ENCODE peak calls at places on chromosomes 11 and 22, in six cellular contexts. One of them, this sample, is unnamed.

GRCh38 chr22:11627798-11628650 is 3900.0 kb upstream of the OR11H1 start:
- DNase-seq in hepatic stellate cell: no peak
- DNase-seq in activated CD8-positive, alpha-beta T cell treated with anti-CD3 and anti-CD28 coated beads for 36 hours: no peak
- DNase-seq in CD8-positive, alpha-beta T cell: no peak
- DNase-seq in ascending aorta: no peak
- DNase-seq in AG09309: no peak
- DNase-seq in this sample: no peak

GRCh38 chr22:30890689-30891442 is 77.7 kb downstream of the MORC2 start:
- DNase-seq in hepatic stellate cell: peak; percentile 76
- DNase-seq in activated CD8-positive, alpha-beta T cell treated with anti-CD3 and anti-CD28 coated beads for 36 hours: peak; percentile 52
- DNase-seq in CD8-positive, alpha-beta T cell: no peak
- DNase-seq in ascending aorta: no peak
- DNase-seq in AG09309: no peak
- DNase-seq in this sample: no peak

GRCh38 chr11:119100246-119100959 is 1.2 kb downstream of the DPAGT1 start:
- DNase-seq in hepatic stellate cell: peak; percentile 51
- DNase-seq in activated CD8-positive, alpha-beta T cell treated with anti-CD3 and anti-CD28 coated beads for 36 hours: no peak
- DNase-seq in CD8-positive, alpha-beta T cell: no peak
- DNase-seq in ascending aorta: no peak
- DNase-seq in AG09309: no peak
- DNase-seq in this sample: no peak

GRCh38 chr11:6576471-6577373 is 26.7 kb downstream of the RRP8 start:
- DNase-seq in hepatic stellate cell: no peak
- DNase-seq in activated CD8-positive, alpha-beta T cell treated with anti-CD3 and anti-CD28 coated beads for 36 hours: no peak
- DNase-seq in CD8-positive, alpha-beta T cell: no peak
- DNase-seq in ascending aorta: no peak
- DNase-seq in AG09309: peak; percentile 65
- DNase-seq in this sample: no peak

GRCh38 chr11:74123008-74123448 is 47.8 kb downstream of the C2CD3 start:
- DNase-seq in hepatic stellate cell: peak; percentile 23
- DNase-seq in activated CD8-positive, alpha-beta T cell treated with anti-CD3 and anti-CD28 coated beads for 36 hours: no peak
- DNase-seq in CD8-positive, alpha-beta T cell: no peak
- DNase-seq in ascending aorta: no peak
- DNase-seq in AG09309: no peak
- DNase-seq in this sample: no peak

GRCh38 chr11:93330446-93330984 is at the start of gene DEUP1:
- DNase-seq in hepatic stellate cell: no peak
- DNase-seq in activated CD8-positive, alpha-beta T cell treated with anti-CD3 and anti-CD28 coated beads for 36 hours: peak; percentile 25
- DNase-seq in CD8-positive, alpha-beta T cell: no peak
- DNase-seq in ascending aorta: no peak
- DNase-seq in AG09309: no peak
- DNase-seq in this sample: no peak

GRCh38 chr11:64223001-64223651 is 2.9 kb downstream of the TRPT1 start:
- DNase-seq in hepatic stellate cell: no peak
- DNase-seq in activated CD8-positive, alpha-beta T cell treated with anti-CD3 and anti-CD28 coated beads for 36 hours: no peak
- DNase-seq in CD8-positive, alpha-beta T cell: no peak
- DNase-seq in ascending aorta: no peak
- DNase-seq in AG09309: no peak
- DNase-seq in this sample: no peak

GRCh38 chr11:120651836-120652235 is 140.3 kb downstream of the GRIK4 start:
- DNase-seq in hepatic stellate cell: no peak
- DNase-seq in activated CD8-positive, alpha-beta T cell treated with anti-CD3 and anti-CD28 coated beads for 36 hours: no peak
- DNase-seq in CD8-positive, alpha-beta T cell: no peak
- DNase-seq in ascending aorta: no peak
- DNase-seq in AG09309: no peak
- DNase-seq in this sample: no peak

GRCh38 chr22:40491990-40492631 is 121.7 kb downstream of the SGSM3 start:
- DNase-seq in hepatic stellate cell: no peak
- DNase-seq in activated CD8-positive, alpha-beta T cell treated with anti-CD3 and anti-CD28 coated beads for 36 hours: no peak
- DNase-seq in CD8-positive, alpha-beta T cell: no peak
- DNase-seq in ascending aorta: no peak
- DNase-seq in AG09309: no peak
- DNase-seq in this sample: peak; percentile 19

GRCh38 chr11:117816846-117817212 is 7.7 kb downstream of the FXYD2 start:
- DNase-seq in hepatic stellate cell: no peak
- DNase-seq in activated CD8-positive, alpha-beta T cell treated with anti-CD3 and anti-CD28 coated beads for 36 hours: peak; percentile 41
- DNase-seq in CD8-positive, alpha-beta T cell: no peak
- DNase-seq in ascending aorta: no peak
- DNase-seq in AG09309: no peak
- DNase-seq in this sample: no peak

GRCh38 chr11:56848105-56848809 is 99.8 kb upstream of the OR9G4 start:
- DNase-seq in hepatic stellate cell: no peak
- DNase-seq in activated CD8-positive, alpha-beta T cell treated with anti-CD3 and anti-CD28 coated beads for 36 hours: no peak
- DNase-seq in CD8-positive, alpha-beta T cell: no peak
- DNase-seq in ascending aorta: no peak
- DNase-seq in AG09309: no peak
- DNase-seq in this sample: no peak

GRCh38 chr22:42294034-42294985 is 23.9 kb upstream of the TCF20 start:
- DNase-seq in hepatic stellate cell: peak; percentile 82
- DNase-seq in activated CD8-positive, alpha-beta T cell treated with anti-CD3 and anti-CD28 coated beads for 36 hours: no peak
- DNase-seq in CD8-positive, alpha-beta T cell: peak; percentile 66
- DNase-seq in ascending aorta: no peak
- DNase-seq in AG09309: no peak
- DNase-seq in this sample: peak; percentile 54

GRCh38 chr22:22691055-22691454 is 46.6 kb downstream of the GGTLC2 start:
- DNase-seq in hepatic stellate cell: no peak
- DNase-seq in activated CD8-positive, alpha-beta T cell treated with anti-CD3 and anti-CD28 coated beads for 36 hours: no peak
- DNase-seq in CD8-positive, alpha-beta T cell: no peak
- DNase-seq in ascending aorta: no peak
- DNase-seq in AG09309: no peak
- DNase-seq in this sample: no peak

GRCh38 chr11:112273066-112273465 is 12.4 kb upstream of the PLET1 start:
- DNase-seq in hepatic stellate cell: no peak
- DNase-seq in activated CD8-positive, alpha-beta T cell treated with anti-CD3 and anti-CD28 coated beads for 36 hours: no peak
- DNase-seq in CD8-positive, alpha-beta T cell: no peak
- DNase-seq in ascending aorta: no peak
- DNase-seq in AG09309: no peak
- DNase-seq in this sample: no peak

GRCh38 chr11:69818243-69819108 is 740 bp downstream of the FGF3 start:
- DNase-seq in hepatic stellate cell: no peak
- DNase-seq in activated CD8-positive, alpha-beta T cell treated with anti-CD3 and anti-CD28 coated beads for 36 hours: no peak
- DNase-seq in CD8-positive, alpha-beta T cell: no peak
- DNase-seq in ascending aorta: no peak
- DNase-seq in AG09309: no peak
- DNase-seq in this sample: no peak

GRCh38 chr22:30313527-30314385 is 13.0 kb downstream of the TBC1D10A start:
- DNase-seq in hepatic stellate cell: no peak
- DNase-seq in activated CD8-positive, alpha-beta T cell treated with anti-CD3 and anti-CD28 coated beads for 36 hours: no peak
- DNase-seq in CD8-positive, alpha-beta T cell: no peak
- DNase-seq in ascending aorta: no peak
- DNase-seq in AG09309: no peak
- DNase-seq in this sample: no peak

GRCh38 chr22:27718186-27719032 is 83.1 kb downstream of the MN1 start:
- DNase-seq in hepatic stellate cell: peak; percentile 98
- DNase-seq in activated CD8-positive, alpha-beta T cell treated with anti-CD3 and anti-CD28 coated beads for 36 hours: no peak
- DNase-seq in CD8-positive, alpha-beta T cell: no peak
- DNase-seq in ascending aorta: peak; percentile 51
- DNase-seq in AG09309: peak; percentile 73
- DNase-seq in this sample: no peak

GRCh38 chr22:39574779-39575551 is 4.4 kb downstream of the CACNA1I start:
- DNase-seq in hepatic stellate cell: peak; percentile 90
- DNase-seq in activated CD8-positive, alpha-beta T cell treated with anti-CD3 and anti-CD28 coated beads for 36 hours: no peak
- DNase-seq in CD8-positive, alpha-beta T cell: no peak
- DNase-seq in ascending aorta: no peak
- DNase-seq in AG09309: peak; percentile 21
- DNase-seq in this sample: no peak

GRCh38 chr11:8040921-8041285 is 40.1 kb upstream of the TUB start:
- DNase-seq in hepatic stellate cell: no peak
- DNase-seq in activated CD8-positive, alpha-beta T cell treated with anti-CD3 and anti-CD28 coated beads for 36 hours: no peak
- DNase-seq in CD8-positive, alpha-beta T cell: no peak
- DNase-seq in ascending aorta: no peak
- DNase-seq in AG09309: no peak
- DNase-seq in this sample: no peak

GRCh38 chr22:17422736-17423343 is 53.6 kb downstream of the CECR2 start:
- DNase-seq in hepatic stellate cell: no peak
- DNase-seq in activated CD8-positive, alpha-beta T cell treated with anti-CD3 and anti-CD28 coated beads for 36 hours: no peak
- DNase-seq in CD8-positive, alpha-beta T cell: no peak
- DNase-seq in ascending aorta: no peak
- DNase-seq in AG09309: no peak
- DNase-seq in this sample: no peak

GRCh38 chr22:49307071-49307830 is 520.4 kb downstream of the BRD1 start:
- DNase-seq in hepatic stellate cell: no peak
- DNase-seq in activated CD8-positive, alpha-beta T cell treated with anti-CD3 and anti-CD28 coated beads for 36 hours: no peak
- DNase-seq in CD8-positive, alpha-beta T cell: peak; percentile 36
- DNase-seq in ascending aorta: no peak
- DNase-seq in AG09309: no peak
- DNase-seq in this sample: no peak

GRCh38 chr11:113240389-113240788 is 74.0 kb upstream of the TTC12 start:
- DNase-seq in hepatic stellate cell: no peak
- DNase-seq in activated CD8-positive, alpha-beta T cell treated with anti-CD3 and anti-CD28 coated beads for 36 hours: no peak
- DNase-seq in CD8-positive, alpha-beta T cell: no peak
- DNase-seq in ascending aorta: no peak
- DNase-seq in AG09309: no peak
- DNase-seq in this sample: no peak

GRCh38 chr11:100991541-100991940 is 138.1 kb downstream of the PGR start:
- DNase-seq in hepatic stellate cell: no peak
- DNase-seq in activated CD8-positive, alpha-beta T cell treated with anti-CD3 and anti-CD28 coated beads for 36 hours: no peak
- DNase-seq in CD8-positive, alpha-beta T cell: no peak
- DNase-seq in ascending aorta: no peak
- DNase-seq in AG09309: no peak
- DNase-seq in this sample: no peak

GRCh38 chr22:30859714-30860095 is 108.9 kb downstream of the MORC2 start:
- DNase-seq in hepatic stellate cell: no peak
- DNase-seq in activated CD8-positive, alpha-beta T cell treated with anti-CD3 and anti-CD28 coated beads for 36 hours: no peak
- DNase-seq in CD8-positive, alpha-beta T cell: no peak
- DNase-seq in ascending aorta: no peak
- DNase-seq in AG09309: no peak
- DNase-seq in this sample: no peak

GRCh38 chr11:9273430-9274336 is 8.5 kb upstream of the DENND5A start:
- DNase-seq in hepatic stellate cell: no peak
- DNase-seq in activated CD8-positive, alpha-beta T cell treated with anti-CD3 and anti-CD28 coated beads for 36 hours: no peak
- DNase-seq in CD8-positive, alpha-beta T cell: peak; percentile 15
- DNase-seq in ascending aorta: no peak
- DNase-seq in AG09309: peak; percentile 33
- DNase-seq in this sample: no peak

GRCh38 chr11:111840143-111840542 is 31.2 kb downstream of the ALG9 start:
- DNase-seq in hepatic stellate cell: no peak
- DNase-seq in activated CD8-positive, alpha-beta T cell treated with anti-CD3 and anti-CD28 coated beads for 36 hours: no peak
- DNase-seq in CD8-positive, alpha-beta T cell: no peak
- DNase-seq in ascending aorta: no peak
- DNase-seq in AG09309: no peak
- DNase-seq in this sample: no peak

GRCh38 chr11:66559141-66559861 is 9.1 kb downstream of the CTSF start:
- DNase-seq in hepatic stellate cell: no peak
- DNase-seq in activated CD8-positive, alpha-beta T cell treated with anti-CD3 and anti-CD28 coated beads for 36 hours: peak; percentile 36
- DNase-seq in CD8-positive, alpha-beta T cell: no peak
- DNase-seq in ascending aorta: no peak
- DNase-seq in AG09309: no peak
- DNase-seq in this sample: peak; percentile 16

This sample was measured in naive thymus-derived CD4-positive, alpha-beta T cell.